ENCODE peak calls at places on chromosome 20, in nine cellular contexts. F is pancreas, L is NB4, Q is tibial nerve, M is astrocyte of the cerebellum, U is stomach, K is AG04450, P is thoracic aorta, T is astrocyte. H is an unnamed sample.

GRCh38 chr20:18077157-18077556 is 19.4 kb upstream of the OVOL2 start:
- DNase-seq in M (no peak), L (no peak), P (no peak), K (no peak), Q (no peak), T (no peak), U (no peak), F (no peak), H (no peak)

GRCh38 chr20:39421571-39422099 is 459.5 kb downstream of the DHX35 start:
- DNase-seq in K (no peak), T (no peak), Q (no peak), L (no peak), P (no peak), U (no peak), M (no peak), F (no peak), H (no peak)

GRCh38 chr20:52349806-52350205 is 158.2 kb upstream of the ZFP64 start:
- DNase-seq in P (no peak), M (no peak), U (no peak), F (no peak), K (no peak), T (no peak), L (no peak), Q (no peak), H (no peak)

GRCh38 chr20:51402201-51402600 is 140.3 kb downstream of the NFATC2 start:
- DNase-seq in T (peak; percentile 62), K (peak; percentile 39), U (no peak), L (peak; percentile 56), P (no peak), Q (no peak), M (peak; percentile 61), F (no peak), H (no peak)

GRCh38 chr20:41167118-41167470 is 29.8 kb downstream of the PLCG1 start:
- DNase-seq in T (no peak), K (no peak), L (no peak), F (no peak), M (no peak), U (no peak), Q (no peak), P (no peak), H (no peak)

GRCh38 chr20:2652724-2653510 is 485 bp downstream of the NOP56 start:
- DNase-seq in L (peak; percentile 32), U (no peak), M (no peak), P (no peak), F (no peak), K (no peak), Q (no peak), T (no peak), H (no peak)

GRCh38 chr20:23820493-23820892 is 6.0 kb downstream of the CST2 start:
- DNase-seq in Q (no peak), P (no peak), U (no peak), T (no peak), L (no peak), F (no peak), M (no peak), K (no peak), H (no peak)

GRCh38 chr20:59632426-59633113 is 28.2 kb downstream of the PHACTR3 start:
- DNase-seq in K (no peak), Q (no peak), M (no peak), U (peak; percentile 3), T (no peak), L (no peak), P (no peak), F (no peak), H (no peak)

GRCh38 chr20:49669601-49670189 is 44.0 kb downstream of the B4GALT5 start:
- DNase-seq in K (no peak), F (no peak), U (no peak), M (no peak), T (no peak), P (no peak), Q (no peak), L (no peak), H (no peak)
- H3K4me3 ChIP-seq in K (no peak overlapping the region), F (no peak overlapping the region), U (no peak overlapping the region), M (no peak overlapping the region), T (no peak overlapping the region), P (peak overlapping the region; percentile 52), Q (no peak overlapping the region), L (no peak overlapping the region), H (no peak overlapping the region)

GRCh38 chr20:44765647-44766367 is 20.1 kb downstream of the KCNK15 start:
- DNase-seq in K (no peak), T (no peak), U (peak; percentile 36), M (no peak), F (no peak), P (no peak), L (no peak), Q (no peak), H (no peak)

GRCh38 chr20:44769481-44769863 is 23.8 kb downstream of the KCNK15 start:
- DNase-seq in T (no peak), L (no peak), U (no peak), Q (no peak), F (no peak), K (no peak), M (no peak), P (no peak), H (no peak)

GRCh38 chr20:44770480-44771171 is 25.0 kb downstream of the KCNK15 start:
- DNase-seq in P (no peak), U (no peak), T (no peak), M (no peak), K (no peak), Q (no peak), L (peak; percentile 28), F (no peak), H (no peak)

GRCh38 chr20:44768854-44769480 is 23.3 kb downstream of the KCNK15 start:
- DNase-seq in K (no peak), Q (no peak), T (no peak), F (no peak), U (no peak), M (no peak), P (no peak), L (no peak), H (no peak)

DNA sequence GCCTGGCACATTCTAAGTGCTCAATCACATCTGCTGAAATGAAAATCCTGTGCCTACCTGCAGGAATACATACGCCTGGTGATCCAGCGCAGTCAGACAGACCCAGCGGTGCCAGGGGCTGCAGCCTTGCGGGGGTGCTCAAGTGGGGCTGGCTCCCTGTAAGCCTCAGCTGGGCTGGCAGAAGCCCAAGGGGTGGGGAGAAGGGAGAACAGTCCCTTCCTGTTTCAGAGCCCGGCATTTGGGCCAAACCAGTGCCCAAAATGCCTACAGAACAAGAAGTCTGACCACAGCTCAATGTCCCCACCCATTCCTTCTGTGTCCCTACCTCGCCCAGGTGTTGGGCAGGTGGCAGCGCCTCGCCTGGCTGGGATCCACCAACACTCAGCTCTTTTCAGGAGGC is 22.6 kb downstream of the KCNK15 start:
- DNase-seq in Q (no peak), F (no peak), P (no peak), L (no peak), U (no peak), T (no peak), M (no peak), K (no peak), H (no peak)
- H3K4me3 ChIP-seq in Q (no peak overlapping the region), F (no peak overlapping the region), P (no peak overlapping the region), L (no peak overlapping the region), U (no peak overlapping the region), T (no peak overlapping the region), M (no peak overlapping the region), K (no peak overlapping the region), H (no peak overlapping the region)

GRCh38 chr20:62244644-62245108 is 6.4 kb downstream of the OSBPL2 start:
- DNase-seq in K (no peak), L (peak; percentile 54), U (peak; percentile 83), T (no peak), F (peak; percentile 96), M (no peak), Q (no peak), P (no peak), H (no peak)
- H3K4me3 ChIP-seq in K (no peak overlapping the region), L (no peak overlapping the region), U (no peak overlapping the region), T (no peak overlapping the region), F (no peak overlapping the region), M (no peak overlapping the region), Q (no peak overlapping the region), P (no peak overlapping the region), H (no peak overlapping the region)

GRCh38 chr20:32440758-32441078 is 82.6 kb downstream of the ASXL1 start:
- DNase-seq in M (no peak), F (no peak), U (no peak), P (no peak), K (no peak), T (no peak), Q (no peak), L (no peak), H (no peak)
- H3K4me3 ChIP-seq in M (no peak overlapping the region), F (no peak overlapping the region), U (no peak overlapping the region), P (no peak overlapping the region), K (no peak overlapping the region), T (no peak overlapping the region), Q (no peak overlapping the region), L (no peak overlapping the region), H (no peak overlapping the region)

DNA sequence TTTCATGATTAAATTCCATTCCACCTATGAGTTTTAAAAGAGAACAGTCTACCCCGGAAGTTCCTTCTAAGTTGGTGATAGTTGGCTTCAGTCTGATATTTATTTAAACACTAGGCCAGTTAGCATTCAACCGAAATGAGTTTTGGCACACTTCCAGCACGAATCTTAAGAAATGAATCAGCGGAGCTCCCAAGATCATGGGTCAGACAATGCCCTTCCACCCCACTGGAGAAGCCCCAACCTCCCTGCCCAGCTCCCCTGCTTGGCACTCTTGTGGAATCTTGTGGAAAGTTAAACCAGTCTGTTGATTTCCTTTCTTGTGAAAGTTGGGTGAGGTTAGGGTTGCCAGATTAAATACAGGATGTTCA is 64.3 kb downstream of the MKKS start:
- DNase-seq in L (no peak), F (peak; percentile 11), K (no peak), M (peak; percentile 42), T (peak; percentile 72), Q (no peak), P (no peak), U (peak; percentile 29), H (peak; percentile 15)
- H3K4me3 ChIP-seq in L (no peak overlapping the region), F (no peak overlapping the region), K (no peak overlapping the region), M (no peak overlapping the region), T (no peak overlapping the region), Q (no peak overlapping the region), P (no peak overlapping the region), U (no peak overlapping the region), H (no peak overlapping the region)